ENCODE peak calls at places on chromosomes 12 and 14, in eight cellular contexts. Z is amniotic stem cell; W is effector memory CD4-positive, alpha-beta T cell; C is COR-L47; B is ovary; D is upper lobe of right lung; R is iPS-NIHi11; O is type B pancreatic cell. Y is an unnamed sample.

GRCh38 chr14:48575772-48576171 is 900.4 kb upstream of the MDGA2 start:
- DNase-seq in Z (no peak), W (no peak), C (no peak), B (no peak), D (no peak), R (no peak), O (no peak), Y (no peak)

GRCh38 chr12:121799842-121800693 is 3.7 kb upstream of the SETD1B start:
- DNase-seq in Z (peak; percentile 76), W (peak; percentile 67), C (peak; percentile 81), B (peak; percentile 95), D (peak; percentile 97), R (peak; percentile 69), O (peak; percentile 86), Y (no peak)

GRCh38 chr14:74571901-74572828 is 39.9 kb downstream of the LTBP2 start:
- DNase-seq in Z (peak; percentile 94), W (no peak), C (no peak), B (no peak), D (no peak), R (no peak), O (no peak), Y (no peak)

GRCh38 chr12:47767197-47767724 is 5.8 kb upstream of the SLC48A1 start:
- DNase-seq in Z (no peak), W (peak; percentile 46), C (peak; percentile 49), B (no peak), D (no peak), R (peak; percentile 69), O (no peak), Y (no peak)

GRCh38 chr14:99531221-99532096 is 50.2 kb downstream of the CCNK start:
- DNase-seq in Z (peak; percentile 23), W (no peak), C (peak; percentile 94), B (no peak), D (no peak), R (peak; percentile 49), O (no peak), Y (no peak)

GRCh38 chr12:54950071-54950727 is 34.4 kb downstream of the TESPA1 start:
- DNase-seq in Z (no peak), W (no peak), C (no peak), B (no peak), D (no peak), R (no peak), O (no peak), Y (no peak)

GRCh38 chr12:115011703-115012102 is 327.7 kb upstream of the TBX3 start:
- DNase-seq in Z (no peak), W (no peak), C (no peak), B (no peak), D (no peak), R (no peak), O (no peak), Y (no peak)

GRCh38 chr14:24883571-24883970 is 166.4 kb downstream of the STXBP6 start:
- DNase-seq in Z (no peak), W (no peak), C (no peak), B (no peak), D (no peak), R (no peak), O (no peak), Y (no peak)

GRCh38 chr12:39685854-39686608 is 66.4 kb upstream of the ABCD2 start:
- DNase-seq in Z (no peak), W (no peak), C (no peak), B (no peak), D (no peak), R (no peak), O (no peak), Y (no peak)

GRCh38 chr14:90039253-90040010 is 22.4 kb upstream of the KCNK13 start:
- DNase-seq in Z (no peak), W (no peak), C (no peak), B (no peak), D (no peak), R (no peak), O (no peak), Y (no peak)

GRCh38 chr14:51653096-51653814 is 1.5 kb downstream of the FRMD6 start:
- DNase-seq in Z (peak; percentile 39), W (no peak), C (peak; percentile 2), B (no peak), D (no peak), R (no peak), O (no peak), Y (no peak)

GRCh38 chr12:30862486-30862885 is 64.1 kb upstream of the TSPAN11 start:
- DNase-seq in Z (no peak), W (no peak), C (no peak), B (no peak), D (no peak), R (no peak), O (no peak), Y (no peak)

GRCh38 chr12:51855586-51856428 is 7.3 kb upstream of the FIGNL2 start:
- DNase-seq in Z (no peak), W (no peak), C (no peak), B (no peak), D (no peak), R (peak; percentile 88), O (no peak), Y (no peak)